ENCODE peak calls at places on chromosomes 16 and 17, in six cellular contexts. R, G, L, Z, J and B are unnamed samples.

GRCh38 chr16:28538733-28539596 is at the start of gene NUPR1:
- DNase-seq in G (no peak), R (no peak), Z (peak), J (peak), L (peak), B (no peak)

GRCh38 chr17:74280093-74280513 is 6.1 kb downstream of the DNAI2 start:
- DNase-seq in J (no peak), L (no peak), G (peak), Z (no peak), R (peak), B (no peak)

GRCh38 chr16:81376880-81377279 is 62.1 kb downstream of the GAN start:
- DNase-seq in R (no peak), G (no peak), Z (no peak), L (no peak), J (no peak), B (no peak)

GRCh38 chr16:67028555-67029248 is at the start of gene CBFB:
- DNase-seq in R (peak), L (peak), G (peak), J (peak), Z (peak), B (peak)

GRCh38 chr16:87487361-87487924 is 5.4 kb downstream of the ZCCHC14 start:
- DNase-seq in J (no peak), R (no peak), G (no peak), L (no peak), Z (peak), B (no peak)

GRCh38 chr16:87826798-87827587 is 42.3 kb downstream of the SLC7A5 start:
- DNase-seq in J (no peak), L (no peak), Z (no peak), R (peak), G (no peak), B (no peak)

GRCh38 chr17:48530887-48531272 is at the start of gene HOXB1:
- DNase-seq in J (no peak), G (no peak), L (no peak), Z (no peak), R (no peak), B (no peak)

GRCh38 chr16:70804153-70804728 is 3.3 kb upstream of the VAC14 start:
- DNase-seq in J (no peak), R (no peak), G (no peak), L (no peak), Z (no peak), B (no peak)

GRCh38 chr16:85284138-85284897 is 172.0 kb upstream of the CIBAR2 start:
- DNase-seq in Z (no peak), J (no peak), L (no peak), R (no peak), G (no peak), B (no peak)

GRCh38 chr16:23837553-23838308 is 1.9 kb downstream of the PRKCB start:
- DNase-seq in L (no peak), J (peak), R (no peak), Z (no peak), G (no peak), B (no peak)

GRCh38 chr17:59650642-59651041 is 30.9 kb downstream of the CLTC start:
- DNase-seq in G (no peak), R (no peak), J (no peak), Z (no peak), L (no peak), B (no peak)

GRCh38 chr17:57004944-57005579 is 27.1 kb downstream of the SCPEP1 start:
- DNase-seq in Z (no peak), L (peak), G (no peak), J (peak), R (no peak), B (no peak)

GRCh38 chr16:47143329-47143676 is 442 bp downstream of the NETO2 start:
- DNase-seq in L (peak), J (no peak), G (peak), Z (no peak), R (peak), B (peak)

GRCh38 chr17:43760254-43760852 is 1.8 kb upstream of the SOST start:
- DNase-seq in Z (peak), R (peak), L (peak), J (peak), G (peak), B (peak)

GRCh38 chr17:80363120-80363515 is 51.8 kb upstream of the ENDOV start:
- DNase-seq in G (no peak), Z (no peak), L (no peak), J (no peak), R (no peak), B (no peak)

GRCh38 chr16:11313493-11314308 is 31.6 kb upstream of the RMI2 start:
- DNase-seq in J (no peak), L (no peak), G (no peak), Z (no peak), R (no peak), B (no peak)

GRCh38 chr17:74645010-74645409 is 21.5 kb upstream of the CD300E start:
- DNase-seq in Z (no peak), L (no peak), R (no peak), G (no peak), J (no peak), B (no peak)

GRCh38 chr16:87926246-87927194 is 9.8 kb downstream of the CA5A start:
- DNase-seq in R (no peak), L (no peak), J (no peak), G (peak), Z (no peak), B (no peak)